ENCODE peak calls at places on chromosomes 1 and 21, in ten cellular contexts. D, Q, G, J, L, F, X, K, E and S are unnamed samples.

GRCh38 chr1:39044762-39045161 is 18.6 kb downstream of the NDUFS5 start:
- DNase-seq in E (no peak), K (no peak), J (no peak), F (no peak), Q (no peak), X (no peak), G (no peak), D (no peak), L (no peak), S (no peak)

GRCh38 chr21:41877901-41878830 is 978 bp downstream of the PRDM15 start:
- DNase-seq in X (peak; percentile 70), D (peak; percentile 54), G (peak; percentile 68), K (peak; percentile 30), Q (no peak), L (no peak), J (peak; percentile 44), E (peak; percentile 66), F (peak; percentile 31), S (peak; percentile 44)

GRCh38 chr1:18578271-18578670 is 52.4 kb upstream of the PAX7 start:
- DNase-seq in E (no peak), D (no peak), J (no peak), X (no peak), L (no peak), G (no peak), K (no peak), Q (no peak), F (no peak), S (no peak)

GRCh38 chr1:22275626-22276395 is 132.9 kb upstream of the WNT4 start:
- DNase-seq in L (no peak), K (peak; percentile 64), G (peak; percentile 30), J (peak; percentile 67), Q (no peak), F (no peak), X (peak; percentile 83), E (peak; percentile 68), D (peak; percentile 76), S (peak; percentile 75)

GRCh38 chr1:41526956-41527561 is 42.6 kb upstream of the EDN2 start:
- DNase-seq in Q (peak; percentile 1), F (no peak), G (no peak), X (no peak), E (no peak), J (no peak), K (no peak), L (no peak), D (no peak), S (no peak)

GRCh38 chr1:82978461-82979324 is 1020.2 kb downstream of the TTLL7 start:
- DNase-seq in K (no peak), G (no peak), Q (no peak), J (peak; percentile 33), F (no peak), L (no peak), X (no peak), D (no peak), E (no peak), S (peak; percentile 13)

GRCh38 chr1:22673486-22674409 is 20.7 kb downstream of the C1QB start:
- DNase-seq in F (no peak), K (peak; percentile 59), Q (peak; percentile 41), E (peak; percentile 78), X (peak; percentile 87), D (peak; percentile 48), L (no peak), G (peak; percentile 49), J (peak; percentile 74), S (peak; percentile 66)

GRCh38 chr1:41500378-41500777 is 15.9 kb upstream of the EDN2 start:
- DNase-seq in X (no peak), Q (no peak), F (no peak), L (peak; percentile 78), J (peak; percentile 94), G (peak; percentile 52), K (no peak), D (peak; percentile 94), E (no peak), S (no peak)

GRCh38 chr1:29200905-29201594 is 19.4 kb upstream of the SRSF4 start:
- DNase-seq in D (no peak), Q (no peak), L (no peak), F (no peak), X (no peak), G (no peak), E (no peak), J (no peak), K (peak; percentile 42), S (no peak)

GRCh38 chr1:111174070-111174469 is 26.4 kb downstream of the DENND2D start:
- DNase-seq in K (no peak), G (no peak), Q (no peak), F (no peak), L (no peak), D (no peak), J (no peak), E (no peak), X (no peak), S (no peak)

GRCh38 chr1:200240655-200241054 is 169.2 kb downstream of the ZNF281 start:
- DNase-seq in K (peak; percentile 78), L (no peak), X (no peak), J (no peak), F (no peak), E (no peak), D (no peak), G (no peak), Q (no peak), S (no peak)

GRCh38 chr1:23122023-23122738 is 46.5 kb downstream of the LUZP1 start:
- DNase-seq in G (peak; percentile 81), K (peak; percentile 71), J (peak; percentile 14), L (no peak), X (no peak), D (no peak), F (no peak), E (peak; percentile 78), Q (no peak), S (peak; percentile 16)

GRCh38 chr1:10639301-10640078 is 157.0 kb downstream of the CASZ1 start:
- DNase-seq in Q (no peak), F (no peak), D (no peak), K (peak; percentile 7), G (peak; percentile 16), L (no peak), X (peak; percentile 60), E (peak; percentile 22), J (no peak), S (no peak)

GRCh38 chr1:203584040-203584439 is 42.6 kb upstream of the ATP2B4 start:
- DNase-seq in Q (no peak), X (no peak), G (peak; percentile 74), F (no peak), K (no peak), D (no peak), E (peak; percentile 57), J (no peak), L (no peak), S (no peak)

GRCh38 chr1:244735404-244735803 is 82.5 kb downstream of the DESI2 start:
- DNase-seq in J (no peak), K (no peak), E (no peak), Q (no peak), G (peak; percentile 50), F (no peak), L (no peak), X (no peak), D (no peak), S (peak; percentile 27)

GRCh38 chr1:206456577-206457375 is 13.5 kb upstream of the IKBKE start:
- DNase-seq in Q (no peak), J (peak; percentile 82), K (peak; percentile 41), D (no peak), G (peak; percentile 14), F (no peak), X (no peak), L (no peak), E (no peak), S (no peak)

GRCh38 chr1:206459703-206460102 is 10.6 kb upstream of the IKBKE start:
- DNase-seq in L (no peak), J (no peak), G (no peak), E (no peak), D (no peak), X (no peak), F (no peak), K (no peak), Q (no peak), S (no peak)

GRCh38 chr1:206455320-206455680 is 15.0 kb upstream of the IKBKE start:
- DNase-seq in L (no peak), X (no peak), E (no peak), D (no peak), J (no peak), G (no peak), Q (no peak), F (no peak), K (no peak), S (no peak)

GRCh38 chr1:206455681-206456344 is 14.5 kb upstream of the IKBKE start:
- DNase-seq in D (no peak), K (no peak), Q (no peak), E (peak; percentile 29), X (peak; percentile 83), F (no peak), G (peak; percentile 17), J (peak; percentile 18), L (no peak), S (peak; percentile 38)

GRCh38 chr1:206457408-206457807 is 12.9 kb upstream of the IKBKE start:
- DNase-seq in G (no peak), K (peak; percentile 50), D (no peak), E (no peak), Q (no peak), F (no peak), J (peak; percentile 57), X (peak; percentile 11), L (no peak), S (no peak)
- H3K36me3 ChIP-seq in G (peaks cover 14% of the 10 kb centered on the region), K (peaks cover 55% of the 10 kb centered on the region), D (peaks cover 56% of the 10 kb centered on the region), E (peaks cover 10% of the 10 kb centered on the region), Q (peaks cover 30% of the 10 kb centered on the region), F (no peaks in the 10 kb centered on the region), J (peaks cover 7% of the 10 kb centered on the region), X (peaks cover 61% of the 10 kb centered on the region), L (peaks cover 3% of the 10 kb centered on the region), S (peaks cover 23% of the 10 kb centered on the region)

DNA sequence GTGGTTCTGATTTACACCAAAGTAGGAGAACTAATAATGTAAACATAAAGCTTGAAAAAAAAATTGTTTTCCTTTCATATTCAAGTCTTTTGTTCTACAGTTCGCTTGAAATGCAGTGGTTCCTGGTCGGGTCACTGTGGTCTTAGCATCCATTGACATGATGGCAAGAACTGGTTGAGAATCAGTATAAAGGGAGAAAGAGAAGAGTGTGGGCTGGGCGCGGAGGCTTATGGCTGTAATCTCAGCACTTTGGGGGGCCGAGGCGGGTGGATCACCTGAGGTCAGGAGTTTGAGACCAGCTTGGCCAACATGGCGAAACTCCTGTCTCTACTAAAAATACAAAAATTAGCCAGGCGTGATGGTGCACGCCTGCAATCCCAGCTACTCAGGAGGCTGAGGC is 250.9 kb downstream of the BACH1 start:
- DNase-seq in G (no peak), E (no peak), F (no peak), L (no peak), D (no peak), K (no peak), X (no peak), J (no peak), Q (no peak), S (no peak)
- H3K36me3 ChIP-seq in G (no peaks in the 10 kb centered on the region), E (no peaks in the 10 kb centered on the region), F (no peaks in the 10 kb centered on the region), L (no peaks in the 10 kb centered on the region), D (no peaks in the 10 kb centered on the region), K (no peaks in the 10 kb centered on the region), X (no peaks in the 10 kb centered on the region), J (no peaks in the 10 kb centered on the region), Q (no peaks in the 10 kb centered on the region), S (no peaks in the 10 kb centered on the region)

GRCh38 chr1:156555715-156556114 is 16.6 kb downstream of the IQGAP3 start:
- DNase-seq in F (no peak), L (no peak), E (no peak), Q (no peak), K (no peak), D (no peak), X (no peak), J (no peak), G (no peak), S (no peak)
- H3K36me3 ChIP-seq in F (no peaks in the 10 kb centered on the region), L (no peaks in the 10 kb centered on the region), E (no peaks in the 10 kb centered on the region), Q (no peaks in the 10 kb centered on the region), K (peaks cover 9% of the 10 kb centered on the region), D (no peaks in the 10 kb centered on the region), X (peaks cover 30% of the 10 kb centered on the region), J (peaks cover 52% of the 10 kb centered on the region), G (peaks cover 25% of the 10 kb centered on the region), S (peaks cover 60% of the 10 kb centered on the region)

GRCh38 chr1:3646596-3646995 is 3.3 kb downstream of the WRAP73 start:
- DNase-seq in D (no peak), Q (no peak), L (no peak), F (no peak), J (no peak), X (no peak), K (no peak), G (no peak), E (no peak), S (no peak)
- H3K36me3 ChIP-seq in D (peaks cover 53% of the 10 kb centered on the region), Q (peaks cover 39% of the 10 kb centered on the region), L (peaks cover 3% of the 10 kb centered on the region), F (peaks cover 10% of the 10 kb centered on the region), J (peaks cover 16% of the 10 kb centered on the region), X (peaks cover 47% of the 10 kb centered on the region), K (peaks cover 37% of the 10 kb centered on the region), G (peaks cover 6% of the 10 kb centered on the region), E (peaks cover 5% of the 10 kb centered on the region), S (peaks cover 24% of the 10 kb centered on the region)